ENCODE peak calls at places on chromosome 14, in five cellular contexts. J, L, V, A and C are unnamed samples.

GRCh38 chr14:91330846-91331245 is 86.3 kb upstream of the GPR68 start:
- DNase-seq in V (no peak), A (no peak), J (no peak), L (peak; percentile 76), C (no peak)

GRCh38 chr14:55773984-55774581 is 194.1 kb downstream of the KTN1 start:
- DNase-seq in J (no peak), L (no peak), A (no peak), V (no peak), C (no peak)

GRCh38 chr14:66649515-66649914 is 141.6 kb downstream of the GPHN start:
- DNase-seq in L (no peak), V (no peak), J (no peak), A (no peak), C (peak; percentile 15)

GRCh38 chr14:63277784-63278183 is 41.0 kb downstream of the GPHB5 start:
- DNase-seq in V (no peak), L (no peak), J (no peak), A (no peak), C (no peak)

GRCh38 chr14:102684276-102684663 is 91.8 kb downstream of the RCOR1 start:
- DNase-seq in J (no peak), L (no peak), A (no peak), V (no peak), C (no peak)

GRCh38 chr14:85076111-85076510 is 453.8 kb upstream of the FLRT2 start:
- DNase-seq in A (no peak), L (no peak), V (no peak), J (no peak), C (no peak)

GRCh38 chr14:87944987-87945604 is 47.9 kb downstream of the GALC start:
- DNase-seq in J (peak; percentile 64), V (peak; percentile 55), L (no peak), A (no peak), C (peak; percentile 69)

GRCh38 chr14:32332415-32333116 is 3.5 kb downstream of the AKAP6 start:
- DNase-seq in L (no peak), V (no peak), A (no peak), J (no peak), C (peak; percentile 29)

GRCh38 chr14:54774824-54775223 is 127.8 kb downstream of the GCH1 start:
- DNase-seq in V (no peak), L (no peak), A (no peak), J (no peak), C (no peak)

GRCh38 chr14:97554597-97554996 is 757.4 kb downstream of the VRK1 start:
- DNase-seq in L (no peak), A (no peak), J (no peak), V (no peak), C (no peak)

GRCh38 chr14:100872241-100872640 is 31.3 kb downstream of the RTL1 start:
- DNase-seq in V (no peak), L (no peak), A (peak; percentile 17), J (no peak), C (no peak)

GRCh38 chr14:95663226-95663797 is 22.9 kb upstream of the TCL1B start:
- DNase-seq in A (no peak), L (no peak), J (no peak), V (no peak), C (no peak)

GRCh38 chr14:96351986-96352385 is 11.2 kb downstream of the ATG2B start:
- DNase-seq in V (no peak), L (no peak), A (no peak), J (no peak), C (peak; percentile 8)

GRCh38 chr14:49212721-49213120 is 373.5 kb downstream of the RPS29 start:
- DNase-seq in A (no peak), L (no peak), V (no peak), J (no peak), C (no peak)

GRCh38 chr14:102774391-102775153 is 2.7 kb upstream of the TRAF3 start:
- DNase-seq in L (peak; percentile 72), J (peak; percentile 69), A (no peak), V (peak; percentile 76), C (peak; percentile 58)

GRCh38 chr14:70004791-70005190 is 125.6 kb downstream of the SMOC1 start:
- DNase-seq in L (no peak), J (no peak), A (no peak), V (no peak), C (no peak)

DNA sequence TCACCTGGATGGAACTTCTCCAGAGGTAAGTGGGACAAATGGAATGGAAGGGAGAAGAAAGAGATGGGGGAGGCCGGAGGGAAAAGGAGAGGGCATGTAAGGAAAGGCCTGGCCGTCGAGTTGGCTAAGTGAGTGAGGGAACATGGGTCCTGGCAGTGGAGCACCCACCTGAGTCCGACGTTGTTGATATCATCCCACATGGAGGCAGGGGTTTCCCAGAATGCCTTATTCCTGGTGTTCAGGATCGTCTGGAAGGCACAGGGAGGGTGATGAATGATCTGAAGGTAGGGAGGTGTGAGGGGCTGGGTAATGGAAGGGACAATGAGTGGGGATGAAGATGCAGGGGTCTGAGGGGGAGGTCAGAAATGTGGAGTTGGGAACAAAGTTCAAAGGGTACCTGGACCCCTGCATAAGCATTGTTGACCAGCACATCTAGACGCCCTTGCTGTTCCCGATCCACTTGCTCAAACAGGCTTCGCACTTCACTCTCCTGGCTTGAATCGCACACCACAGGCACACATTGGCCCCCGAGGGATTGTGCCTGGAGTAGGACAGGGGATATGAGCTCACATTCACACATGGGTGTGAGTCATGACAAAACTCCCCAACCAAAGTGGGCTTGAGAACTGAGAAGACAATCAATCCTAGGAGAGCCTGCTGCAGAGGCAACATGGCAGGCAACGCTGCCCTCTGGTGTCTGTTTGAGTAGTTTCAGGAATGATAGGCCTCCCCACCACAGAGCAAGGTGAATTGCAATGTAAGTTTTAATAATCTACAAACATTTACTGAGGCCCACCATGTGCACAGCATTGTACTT is 3.0 kb downstream of the DHRS1 start:
- DNase-seq in A (peak; percentile 73), J (peak; percentile 89), L (peak; percentile 88), V (peak; percentile 91), C (peak; percentile 81)
- TF ChIP-seq POLR2A in A (no peak), J (peak; percentile 45), L (no peak), V (no peak), C (no peak)

GRCh38 chr14:81220767-81221578 is at the start of gene GTF2A1:
- DNase-seq in J (peak; percentile 97), A (peak; percentile 98), L (peak; percentile 99), V (peak; percentile 95), C (peak; percentile 99)

GRCh38 chr14:81222694-81223093 is 1.9 kb upstream of the GTF2A1 start:
- DNase-seq in A (no peak), J (no peak), V (no peak), L (no peak), C (no peak)

GRCh38 chr14:81220488-81220766 is 332 bp downstream of the GTF2A1 start:
- DNase-seq in L (no peak), V (no peak), A (no peak), J (no peak), C (no peak)

GRCh38 chr14:81219821-81220487 is 805 bp downstream of the GTF2A1 start:
- DNase-seq in V (peak; percentile 56), A (peak; percentile 78), L (peak; percentile 91), J (no peak), C (peak; percentile 85)

DNA sequence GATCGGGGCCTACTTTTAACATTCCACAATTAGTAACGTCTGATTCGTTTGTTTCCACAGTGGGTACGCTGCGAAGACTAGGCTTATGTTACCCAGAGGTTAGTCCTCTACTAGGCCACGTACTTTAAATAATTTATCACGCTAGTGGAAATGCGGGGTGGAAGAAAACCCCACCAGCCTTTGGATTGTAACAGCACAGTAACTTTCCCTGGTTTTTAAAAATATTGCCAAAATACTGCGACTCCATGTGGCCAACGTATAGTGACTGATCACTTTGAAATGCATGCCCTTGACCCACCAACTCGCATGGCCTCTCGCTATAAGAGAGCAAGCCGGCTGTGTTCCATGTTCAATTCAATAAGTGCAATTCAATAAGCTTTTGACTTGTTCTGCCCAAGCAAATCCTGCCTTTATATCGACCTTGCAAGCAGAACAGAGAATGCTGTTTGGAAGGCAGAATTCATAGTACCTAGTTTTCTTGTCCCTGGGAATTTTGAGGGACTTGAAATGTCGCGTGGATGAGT is 882 bp upstream of the GTF2A1 start:
- DNase-seq in J (no peak), V (peak; percentile 16), L (no peak), A (no peak), C (peak; percentile 54)
- TF ChIP-seq POLR2A in J (no peak), V (no peak), L (no peak), A (no peak), C (peak; percentile 61)

DNA sequence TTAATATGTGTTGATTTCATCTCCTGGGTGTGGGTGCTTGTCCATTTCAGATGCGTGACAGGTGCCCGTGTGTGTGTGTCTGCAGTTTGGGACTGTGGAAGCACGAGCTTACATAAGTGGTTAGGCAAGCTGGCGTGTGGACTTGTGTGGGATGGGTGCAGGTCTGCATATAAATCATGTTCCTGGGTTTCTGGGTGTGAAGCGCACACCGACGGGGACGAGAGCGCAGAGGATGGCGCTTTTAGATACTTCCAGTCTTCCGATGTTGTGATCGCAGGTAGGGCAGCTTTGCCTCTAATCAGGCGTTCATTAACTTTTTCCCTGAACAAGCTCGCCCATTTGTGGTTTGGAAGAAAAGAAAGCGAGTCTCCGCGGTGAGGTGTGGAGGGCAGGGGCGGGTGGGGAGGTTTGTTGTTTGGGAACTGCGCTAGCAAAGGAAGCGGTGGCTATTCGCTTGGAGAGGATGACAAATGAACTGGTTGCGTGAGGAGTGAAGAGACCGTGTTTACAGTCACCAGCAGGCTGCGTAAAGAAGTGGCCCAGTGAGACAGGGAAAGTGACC is 878 bp downstream of the RGS6 start:
- DNase-seq in L (no peak), V (no peak), A (no peak), J (no peak), C (peak; percentile 55)
- TF ChIP-seq POLR2A in L (no peak), V (no peak), A (no peak), J (no peak), C (no peak)

GRCh38 chr14:94322648-94323570 is at the start of gene SERPINA6:
- DNase-seq in L (no peak), V (no peak), A (no peak), J (no peak), C (no peak)
- TF ChIP-seq POLR2A in L (no peak), V (no peak), A (no peak), J (no peak), C (no peak)

GRCh38 chr14:64910847-64911495 is 3.3 kb upstream of the CHURC1 start:
- DNase-seq in A (no peak), V (peak; percentile 33), L (no peak), J (peak; percentile 46), C (peak; percentile 43)

GRCh38 chr14:64915025-64915424 is 770 bp downstream of the CHURC1 start:
- DNase-seq in J (no peak), A (no peak), L (no peak), V (no peak), C (no peak)

GRCh38 chr14:64912256-64912655 is 2.0 kb upstream of the CHURC1 start:
- DNase-seq in A (no peak), V (no peak), J (no peak), L (no peak), C (peak; percentile 47)

GRCh38 chr14:64915797-64916196 is 1.5 kb downstream of the CHURC1 start:
- DNase-seq in L (no peak), A (no peak), J (no peak), V (peak; percentile 71), C (peak; percentile 15)

GRCh38 chr14:64914237-64914971 is at the start of gene CHURC1:
- DNase-seq in A (peak; percentile 98), J (peak; percentile 98), L (peak; percentile 98), V (peak; percentile 96), C (peak; percentile 97)
- TF ChIP-seq POLR2A in A (no peak), J (peak; percentile 95), L (no peak), V (peak; percentile 95), C (peak; percentile 94)